ENCODE peak calls at places on chromosomes 6 and 20, in ten cellular contexts. A is HFF-Myc, W is HL-60, F is dorsolateral prefrontal cortex, B is AG10803, G is OCI-LY7, Q is left ventricle myocardium inferior, J is heart right ventricle, C is cardiac muscle cell, D is right atrium auricular region. V is an unnamed sample.

GRCh38 chr6:45376310-45377040 is 1.3 kb downstream of the SUPT3H start:
- DNase-seq in B (peak), Q (no peak), C (peak), A (no peak), G (no peak), J (no peak), F (no peak), W (no peak), D (no peak), V (peak)

GRCh38 chr20:10357061-10357708 is 76.8 kb downstream of the MKKS start:
- DNase-seq in J (no peak), G (no peak), F (no peak), W (no peak), A (no peak), C (no peak), Q (no peak), B (no peak), D (no peak), V (no peak)

GRCh38 chr20:49790077-49790798 is 22.4 kb upstream of the SLC9A8 start:
- DNase-seq in J (peak), F (no peak), D (peak), C (peak), W (peak), B (peak), Q (peak), G (no peak), A (no peak), V (peak)

GRCh38 chr20:57807418-57808265 is 97.8 kb upstream of the PMEPA1 start:
- DNase-seq in C (no peak), B (no peak), A (no peak), G (no peak), D (no peak), Q (peak), F (no peak), J (peak), W (no peak), V (no peak)

GRCh38 chr20:25246182-25246943 is 1.5 kb upstream of the PYGB start:
- DNase-seq in Q (no peak), D (peak), F (no peak), W (no peak), C (no peak), A (no peak), J (no peak), G (peak), B (no peak), V (no peak)

GRCh38 chr20:58096880-58097813 is 131.3 kb downstream of the ANKRD60 start:
- DNase-seq in F (no peak), D (peak), A (no peak), C (no peak), W (no peak), G (no peak), J (no peak), Q (no peak), B (no peak), V (no peak)

GRCh38 chr6:130417951-130418350 is 52.1 kb downstream of the TMEM200A start:
- DNase-seq in W (no peak), Q (no peak), G (no peak), D (no peak), J (no peak), C (peak), B (peak), F (no peak), A (no peak), V (peak)

GRCh38 chr20:59696476-59696875 is 92.1 kb downstream of the PHACTR3 start:
- DNase-seq in G (no peak), A (no peak), J (no peak), C (no peak), Q (no peak), D (no peak), B (no peak), W (no peak), F (no peak), V (no peak)

GRCh38 chr6:26216015-26216885 is 129.0 kb downstream of the HFE start:
- DNase-seq in C (peak), G (peak), Q (no peak), J (peak), D (peak), F (no peak), W (peak), B (peak), A (peak), V (peak)

GRCh38 chr6:89662659-89663223 is 24.2 kb upstream of the LYRM2 start:
- DNase-seq in J (no peak), C (no peak), A (no peak), D (no peak), F (no peak), G (no peak), B (no peak), W (no peak), Q (no peak), V (no peak)

GRCh38 chr20:2891343-2891742 is 18.1 kb downstream of the PTPRA start:
- DNase-seq in Q (no peak), B (no peak), W (no peak), C (no peak), D (no peak), F (no peak), J (no peak), G (no peak), A (no peak), V (no peak)

GRCh38 chr6:167547751-167548150 is 222.9 kb downstream of the TTLL2 start:
- DNase-seq in D (no peak), F (no peak), G (no peak), Q (no peak), J (no peak), A (no peak), C (peak), W (no peak), B (peak), V (peak)

GRCh38 chr6:84422380-84422968 is 195.0 kb upstream of the CEP162 start:
- DNase-seq in G (no peak), W (peak), Q (peak), B (no peak), F (no peak), D (peak), J (peak), A (no peak), C (peak), V (peak)

GRCh38 chr6:73058736-73059135 is 166.6 kb downstream of the KHDC1L start:
- DNase-seq in W (no peak), C (peak), A (peak), G (no peak), B (peak), J (no peak), F (no peak), Q (no peak), D (no peak), V (peak)

GRCh38 chr6:3759656-3760245 is 8.2 kb upstream of the PXDC1 start:
- DNase-seq in F (no peak), C (peak), J (no peak), W (no peak), A (no peak), G (no peak), B (peak), D (no peak), Q (no peak), V (peak)

DNA sequence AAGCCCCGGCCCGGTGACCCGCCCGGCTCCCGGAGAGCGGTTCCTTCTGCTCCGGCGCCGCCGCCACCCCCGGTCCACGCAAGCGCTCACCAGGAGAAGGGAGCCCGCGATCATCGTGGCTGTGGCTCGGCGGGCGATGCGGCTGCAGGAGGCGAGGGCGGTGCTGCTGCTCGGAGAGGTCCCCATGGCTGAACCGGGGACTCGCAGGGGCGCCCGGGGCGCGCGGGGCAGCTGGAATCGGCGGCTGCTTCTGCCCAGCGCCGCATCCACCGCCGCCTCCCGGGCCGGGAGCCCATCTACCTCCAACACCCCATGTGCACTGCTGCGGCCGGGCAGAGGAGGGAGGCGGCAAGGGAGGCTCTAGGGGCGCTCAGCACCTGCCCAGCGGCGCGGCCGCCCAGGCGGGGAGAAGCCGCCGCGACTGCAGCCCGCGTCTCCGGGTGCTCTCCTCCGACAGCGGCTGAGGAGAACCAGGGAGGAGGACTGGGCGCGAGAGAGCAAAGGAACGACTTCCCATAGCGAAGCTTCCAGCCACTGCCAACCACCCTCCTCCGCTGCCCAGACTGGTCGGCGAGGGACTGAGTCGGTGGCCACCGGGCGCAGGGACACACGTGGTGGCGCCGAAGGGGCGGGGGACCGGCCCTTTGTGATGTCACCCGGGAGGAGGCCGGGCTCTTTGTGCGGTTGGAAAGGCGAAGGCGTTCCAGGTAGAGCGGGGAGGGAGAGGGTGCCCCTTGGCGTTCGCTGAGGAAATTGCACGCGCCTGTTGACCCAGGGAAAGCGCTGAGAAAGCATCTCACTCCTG is at the start of gene TNFRSF21:
- DNase-seq in A (peak), D (peak), B (peak), G (peak), W (peak), C (peak), J (peak), F (peak), Q (peak), V (peak)
- TF ChIP-seq CTCF in A (peak), D (peak), B (peak), G (peak), W (peak), C (peak), J (peak), F (peak), Q (peak), V (peak)

DNA sequence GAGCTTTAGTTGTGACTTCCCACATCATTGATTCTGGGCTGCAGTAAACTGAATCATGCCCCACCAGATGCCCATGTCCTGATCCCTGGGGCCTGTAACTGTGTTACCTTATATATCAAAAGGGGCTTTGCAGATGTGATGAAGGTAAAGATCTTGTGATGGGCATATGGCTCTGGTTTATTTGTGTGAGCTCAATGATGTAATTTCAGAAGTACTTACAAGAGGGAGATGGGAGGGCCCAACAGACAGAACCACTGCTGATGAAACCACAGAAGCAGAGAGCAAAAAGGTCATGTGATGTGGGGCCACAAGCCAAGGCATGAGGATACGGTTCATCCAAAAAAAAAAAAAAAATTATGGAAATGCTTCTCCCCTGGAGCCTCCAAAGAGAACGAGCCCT is 118.7 kb downstream of the TOX2 start:
- DNase-seq in C (peak), G (no peak), B (peak), W (no peak), D (no peak), F (no peak), J (no peak), A (no peak), Q (no peak), V (peak)
- H3K4me3 ChIP-seq in C (no peak), G (no peak), B (no peak), W (no peak), D (no peak), F (no peak), J (no peak), A (no peak), Q (no peak), V (no peak)

GRCh38 chr6:47465117-47465516 is 12.5 kb upstream of the CD2AP start:
- DNase-seq in A (no peak), D (no peak), W (no peak), C (no peak), J (no peak), F (no peak), Q (no peak), G (no peak), B (no peak), V (no peak)

GRCh38 chr6:47464052-47464451 is 13.5 kb upstream of the CD2AP start:
- DNase-seq in A (no peak), D (no peak), F (no peak), B (no peak), Q (no peak), W (no peak), G (no peak), C (no peak), J (no peak), V (no peak)
- TF ChIP-seq CTCF in A (no peak), D (no peak), F (no peak), B (no peak), Q (no peak), W (no peak), G (no peak), C (no peak), J (no peak), V (no peak)

GRCh38 chr6:10478187-10479040 is 42.7 kb upstream of the GCNT2 start:
- DNase-seq in B (peak), J (no peak), Q (no peak), A (peak), D (no peak), G (peak), W (peak), C (peak), F (no peak), V (peak)
- H3K4me3 ChIP-seq in B (no peak), J (no peak), Q (no peak), A (no peak), D (no peak), G (no peak), W (no peak), C (no peak), F (no peak), V (no peak)

GRCh38 chr6:142361765-142362540 is 60.1 kb downstream of the ADGRG6 start:
- DNase-seq in D (no peak), W (no peak), C (peak), F (no peak), A (no peak), B (peak), G (no peak), Q (no peak), J (no peak), V (peak)
- TF ChIP-seq CTCF in D (no peak), W (no peak), C (no peak), F (no peak), A (no peak), B (no peak), G (no peak), Q (no peak), J (no peak), V (no peak)

GRCh38 chr6:128659878-128660622 is 139.7 kb upstream of the PTPRK start:
- DNase-seq in W (no peak), J (no peak), Q (no peak), D (no peak), B (no peak), F (no peak), C (peak), G (no peak), A (no peak), V (peak)
- H3K4me3 ChIP-seq in W (no peak), J (no peak), Q (peak), D (no peak), B (no peak), F (no peak), C (no peak), G (no peak), A (no peak), V (no peak)